ENCODE peak calls at places on chromosomes 4 and X, in seven cellular contexts. L is hippocampal formation; A is neuronal stem cell; S is stimulated activated CD8-positive, alpha-beta memory T cell treated with anti-CD3 and anti-CD28 coated beads, Interleukin-15, amount 100 ng/mL, for 1 hour; O is AG10803; R is adrenal gland; K is Right ventricle myocardium superior. X is an unnamed sample.

GRCh38 chrX:131187234-131187633 is 101.9 kb downstream of the IGSF1 start:
- DNase-seq in L (no peak), A (no peak), S (no peak), O (no peak), R (no peak), K (no peak), X (no peak)

GRCh38 chr4:40721730-40722171 is 28.0 kb upstream of the NSUN7 start:
- DNase-seq in L (no peak), A (no peak), S (no peak), O (peak; percentile 17), R (no peak), K (no peak), X (no peak)

GRCh38 chr4:10063544-10064300 is 42.4 kb upstream of the SLC2A9 start:
- DNase-seq in L (peak; percentile 80), A (peak; percentile 41), S (no peak), O (peak; percentile 85), R (peak; percentile 93), K (peak; percentile 82), X (peak; percentile 82)

GRCh38 chr4:15934259-15934658 is 4.3 kb downstream of the FGFBP1 start:
- DNase-seq in L (no peak), A (no peak), S (no peak), O (no peak), R (no peak), K (no peak), X (no peak)

GRCh38 chr4:145720656-145721055 is 40.7 kb downstream of the C4orf51 start:
- DNase-seq in L (no peak), A (no peak), S (no peak), O (no peak), R (no peak), K (no peak), X (no peak)

GRCh38 chrX:43741843-43742573 is 85.9 kb downstream of the MAOA start:
- DNase-seq in L (no peak), A (no peak), S (no peak), O (peak; percentile 10), R (no peak), K (no peak), X (peak; percentile 12)

GRCh38 chrX:49988128-49988527 is 65.7 kb downstream of the CLCN5 start:
- DNase-seq in L (no peak), A (no peak), S (no peak), O (no peak), R (no peak), K (no peak), X (no peak)

GRCh38 chrX:26557691-26558321 is 341.8 kb downstream of the MAGEB5 start:
- DNase-seq in L (no peak), A (no peak), S (no peak), O (no peak), R (no peak), K (no peak), X (no peak)

GRCh38 chrX:83529950-83530349 is 21.9 kb downstream of the POU3F4 start:
- DNase-seq in L (no peak), A (no peak), S (no peak), O (no peak), R (no peak), K (no peak), X (no peak)

GRCh38 chrX:26445288-26445687 is 229.3 kb downstream of the MAGEB5 start:
- DNase-seq in L (no peak), A (no peak), S (no peak), O (no peak), R (no peak), K (no peak), X (no peak)

GRCh38 chr4:52704676-52705075 is 45.6 kb upstream of the USP46 start:
- DNase-seq in L (no peak), A (no peak), S (no peak), O (no peak), R (no peak), K (no peak), X (no peak)

GRCh38 chr4:7693711-7694110 is 245.9 kb downstream of the AFAP1 start:
- DNase-seq in L (no peak), A (no peak), S (no peak), O (no peak), R (no peak), K (no peak), X (no peak)

GRCh38 chrX:119399772-119400101 is 601 bp downstream of the SLC25A43 start:
- DNase-seq in L (no peak), A (no peak), S (no peak), O (peak; percentile 47), R (no peak), K (no peak), X (peak; percentile 68)

GRCh38 chr4:76430519-76431388 is 4.3 kb upstream of the SHROOM3 start:
- DNase-seq in L (no peak), A (peak; percentile 54), S (no peak), O (peak; percentile 61), R (no peak), K (no peak), X (peak; percentile 67)

GRCh38 chr4:153509724-153510123 is 43.6 kb downstream of the TMEM131L start:
- DNase-seq in L (no peak), A (no peak), S (no peak), O (no peak), R (no peak), K (no peak), X (no peak)

GRCh38 chrX:109654710-109655109 is 29.7 kb upstream of the KCNE5 start:
- DNase-seq in L (no peak), A (no peak), S (no peak), O (no peak), R (no peak), K (no peak), X (no peak)

GRCh38 chr4:184575306-184575705 is 73.9 kb downstream of the CASP3 start:
- DNase-seq in L (no peak), A (no peak), S (no peak), O (no peak), R (no peak), K (no peak), X (no peak)

GRCh38 chr4:67933755-67934154 is 29.5 kb downstream of the TMPRSS11A start:
- DNase-seq in L (no peak), A (no peak), S (no peak), O (no peak), R (no peak), K (no peak), X (no peak)

GRCh38 chr4:170414961-170415360 is 325.2 kb upstream of the AADAT start:
- DNase-seq in L (no peak), A (no peak), S (no peak), O (no peak), R (no peak), K (no peak), X (no peak)

GRCh38 chr4:71187399-71188196 is 151.2 kb upstream of the SLC4A4 start:
- DNase-seq in L (no peak), A (peak; percentile 14), S (no peak), O (peak; percentile 62), R (no peak), K (peak; percentile 45), X (peak; percentile 67)

GRCh38 chrX:123313486-123313885 is 129.4 kb downstream of the GRIA3 start:
- DNase-seq in L (no peak), A (no peak), S (no peak), O (no peak), R (no peak), K (no peak), X (no peak)

GRCh38 chr4:151921371-151921770 is 160.6 kb upstream of the GATB start:
- DNase-seq in L (no peak), A (no peak), S (no peak), O (peak; percentile 11), R (no peak), K (no peak), X (peak; percentile 48)

GRCh38 chr4:22487333-22487732 is 28.5 kb downstream of the ADGRA3 start:
- DNase-seq in L (no peak), A (no peak), S (no peak), O (no peak), R (no peak), K (no peak), X (no peak)

GRCh38 chrX:34341258-34341657 is 209.1 kb upstream of the FAM47A start:
- DNase-seq in L (no peak), A (no peak), S (no peak), O (no peak), R (no peak), K (no peak), X (no peak)

GRCh38 chr4:153310793-153311192 is 33.7 kb upstream of the MND1 start:
- DNase-seq in L (no peak), A (no peak), S (no peak), O (no peak), R (no peak), K (no peak), X (no peak)

GRCh38 chrX:153601511-153602110 is 2.7 kb upstream of the CCNQ start:
- DNase-seq in L (no peak), A (no peak), S (no peak), O (no peak), R (no peak), K (no peak), X (no peak)

GRCh38 chr4:17613761-17614415 is 553 bp upstream of the MED28 start:
- DNase-seq in L (no peak), A (peak; percentile 3), S (no peak), O (peak; percentile 79), R (peak; percentile 50), K (no peak), X (peak; percentile 69)

GRCh38 chr4:63786181-63786580 is 623.1 kb downstream of the TECRL start:
- DNase-seq in L (no peak), A (no peak), S (no peak), O (no peak), R (no peak), K (no peak), X (no peak)

GRCh38 chrX:40176256-40176978 is 78.7 kb upstream of the BCOR start:
- DNase-seq in L (peak; percentile 36), A (no peak), S (peak; percentile 41), O (no peak), R (peak; percentile 76), K (peak; percentile 82), X (peak; percentile 34)

GRCh38 chr4:4913147-4913561 is 53.7 kb downstream of the MSX1 start:
- DNase-seq in L (no peak), A (no peak), S (no peak), O (no peak), R (no peak), K (peak; percentile 57), X (no peak)

GRCh38 chrX:150268839-150269238 is 94.3 kb upstream of the MAMLD1 start:
- DNase-seq in L (no peak), A (no peak), S (no peak), O (no peak), R (no peak), K (no peak), X (no peak)

GRCh38 chr4:6368601-6369000 is 99.0 kb downstream of the WFS1 start:
- DNase-seq in L (no peak), A (no peak), S (no peak), O (no peak), R (no peak), K (no peak), X (no peak)

GRCh38 chrX:148905376-148905775 is 405.0 kb downstream of the AFF2 start:
- DNase-seq in L (no peak), A (peak; percentile 30), S (no peak), O (no peak), R (no peak), K (no peak), X (no peak)

GRCh38 chr4:185839204-185839712 is 27.3 kb upstream of the SORBS2 start:
- DNase-seq in L (no peak), A (peak; percentile 71), S (no peak), O (peak; percentile 94), R (peak; percentile 87), K (peak; percentile 59), X (peak; percentile 92)

GRCh38 chr4:129064717-129065116 is 28.6 kb downstream of the SCLT1 start:
- DNase-seq in L (no peak), A (no peak), S (no peak), O (peak; percentile 65), R (no peak), K (no peak), X (peak; percentile 38)

GRCh38 chr4:150261571-150261970 is 183.3 kb downstream of the DCLK2 start:
- DNase-seq in L (no peak), A (no peak), S (no peak), O (peak; percentile 49), R (no peak), K (no peak), X (no peak)

GRCh38 chr4:706834-707598 is 1.4 kb downstream of the PCGF3 start:
- DNase-seq in L (no peak), A (no peak), S (no peak), O (no peak), R (no peak), K (no peak), X (no peak)

GRCh38 chr4:124631760-124632159 is 80.8 kb downstream of the ANKRD50 start:
- DNase-seq in L (no peak), A (no peak), S (no peak), O (peak; percentile 88), R (peak; percentile 85), K (no peak), X (peak; percentile 88)